ENCODE peak calls at places on chromosomes 3 and 15, in six cellular contexts. R is iris pigment epithelial cell; H is endodermal cell; N is lung microvascular endothelial cell; L is COR-L47; Z is effector CD4-positive, alpha-beta T cell. Q is an unnamed sample.

GRCh38 chr3:193046369-193046768 is 128.7 kb upstream of the MB21D2 start:
- DNase-seq in N (no peak), L (no peak), Z (no peak), R (no peak), H (no peak), Q (no peak)

GRCh38 chr3:53195602-53196574 is 34.9 kb downstream of the PRKCD start:
- DNase-seq in R (peak), N (peak), Z (peak), L (no peak), H (peak), Q (peak)

GRCh38 chr15:75809986-75810750 is 33.1 kb upstream of the UBE2Q2 start:
- DNase-seq in H (peak), R (peak), Z (no peak), N (peak), L (peak), Q (peak)

GRCh38 chr3:47421741-47422649 is 41.2 kb downstream of the PTPN23 start:
- DNase-seq in L (no peak), H (peak), N (peak), R (peak), Z (no peak), Q (peak)

GRCh38 chr3:29922990-29923746 is 642.3 kb downstream of the RBMS3 start:
- DNase-seq in Z (no peak), H (no peak), L (no peak), R (peak), N (peak), Q (peak)

GRCh38 chr3:40137586-40138295 is 171.8 kb upstream of the EIF1B start:
- DNase-seq in N (no peak), Z (no peak), L (no peak), R (peak), H (no peak), Q (peak)

GRCh38 chr3:69283496-69283895 is 102.4 kb downstream of the FRMD4B start:
- DNase-seq in R (no peak), Z (no peak), H (no peak), L (no peak), N (no peak), Q (peak)

GRCh38 chr15:81265256-81265943 is 58.5 kb downstream of the STARD5 start:
- DNase-seq in R (no peak), Z (no peak), H (no peak), N (peak), L (no peak), Q (no peak)

GRCh38 chr15:85379403-85380131 is 836 bp upstream of the AKAP13 start:
- DNase-seq in Z (peak), R (no peak), L (no peak), N (peak), H (peak), Q (no peak)

GRCh38 chr15:67456677-67457529 is 64.0 kb upstream of the C15orf61 start:
- DNase-seq in L (peak), N (peak), H (peak), R (peak), Z (peak), Q (peak)

GRCh38 chr15:69468241-69469121 is 15.9 kb downstream of the RPLP1 start:
- DNase-seq in R (peak), L (peak), H (peak), Z (peak), N (peak), Q (peak)

GRCh38 chr3:122957707-122958210 is 69.8 kb downstream of the SEMA5B start:
- DNase-seq in H (no peak), L (no peak), R (no peak), N (no peak), Z (no peak), Q (no peak)

GRCh38 chr3:136197159-136197715 is 1.1 kb upstream of the MSL2 start:
- DNase-seq in L (no peak), H (no peak), R (no peak), N (no peak), Z (no peak), Q (no peak)

GRCh38 chr15:100464895-100465294 is 63.9 kb downstream of the CERS3 start:
- DNase-seq in N (no peak), L (peak), H (no peak), R (no peak), Z (no peak), Q (peak)

GRCh38 chr3:129855454-129856419 is 37.8 kb downstream of the TMCC1 start:
- DNase-seq in H (no peak), Z (no peak), N (peak), L (no peak), R (peak), Q (peak)

GRCh38 chr3:70097084-70097483 is 97.6 kb downstream of the SAMMSON start:
- DNase-seq in L (no peak), Z (no peak), N (no peak), H (no peak), R (no peak), Q (no peak)

GRCh38 chr3:126548556-126549466 is 9.9 kb downstream of the C3orf22 start:
- DNase-seq in N (no peak), L (peak), R (no peak), Z (no peak), H (peak), Q (no peak)

GRCh38 chr3:179447251-179447650 is 4.0 kb downstream of the GNB4 start:
- DNase-seq in Z (no peak), L (no peak), N (no peak), H (no peak), R (no peak), Q (no peak)

GRCh38 chr3:197420566-197420965 is 122.2 kb upstream of the DLG1 start:
- DNase-seq in L (no peak), N (no peak), Z (no peak), R (no peak), H (no peak), Q (no peak)

GRCh38 chr3:174541708-174542107 is 317.4 kb upstream of the NAALADL2 start:
- DNase-seq in R (peak), N (no peak), Z (no peak), H (no peak), L (no peak), Q (peak)

GRCh38 chr3:20905210-20905805 is 719.3 kb upstream of the SGO1 start:
- DNase-seq in H (no peak), R (no peak), L (no peak), Z (no peak), N (no peak), Q (no peak)

GRCh38 chr15:98948456-98948855 is 59.1 kb downstream of the PGPEP1L start:
- DNase-seq in R (no peak), Z (no peak), L (no peak), N (no peak), H (no peak), Q (no peak)

GRCh38 chr3:168165390-168166269 is 69.9 kb upstream of the GOLIM4 start:
- DNase-seq in N (peak), L (peak), H (peak), R (peak), Z (no peak), Q (peak)

GRCh38 chr3:49775538-49775937 is 10.8 kb downstream of the IP6K1 start:
- DNase-seq in R (no peak), N (no peak), H (no peak), L (no peak), Z (no peak), Q (no peak)

GRCh38 chr15:32029862-32030781 is at the start of gene CHRNA7:
- DNase-seq in L (peak), R (peak), H (peak), Z (no peak), N (peak), Q (peak)

GRCh38 chr3:74295479-74295878 is 319.0 kb downstream of the CNTN3 start:
- DNase-seq in L (no peak), H (no peak), R (no peak), Z (no peak), N (no peak), Q (no peak)

GRCh38 chr3:136209921-136210320 is 13.8 kb upstream of the MSL2 start:
- DNase-seq in L (no peak), N (no peak), Z (no peak), R (peak), H (no peak), Q (no peak)

GRCh38 chr3:37074178-37074577 is 80.9 kb downstream of the MLH1 start:
- DNase-seq in H (no peak), Z (no peak), N (peak), L (no peak), R (peak), Q (peak)

GRCh38 chr15:41928100-41928499 is 34.2 kb upstream of the SPTBN5 start:
- DNase-seq in H (no peak), R (no peak), Z (no peak), N (no peak), L (no peak), Q (no peak)

GRCh38 chr3:42706721-42707619 is 4.4 kb upstream of the HHATL start:
- DNase-seq in H (no peak), Z (no peak), R (no peak), L (no peak), N (no peak), Q (no peak)

Q was measured in epithelial cell of esophagus.